ENCODE peak calls at places on chromosomes 11 and 22, in four cellular contexts. I is heart left ventricle, B is prostate gland, Y is transverse colon. R is an unnamed sample.

GRCh38 chr22:31347251-31348008 is 1.3 kb upstream of the PATZ1 start:
- DNase-seq in I (peak), B (peak), Y (peak), R (no peak)

GRCh38 chr11:16154715-16155396 is 201.5 kb downstream of the SOX6 start:
- DNase-seq in I (no peak), B (no peak), Y (no peak), R (no peak)

GRCh38 chr11:95231881-95232605 is 1.0 kb upstream of the SESN3 start:
- DNase-seq in I (peak), B (peak), Y (peak), R (no peak)

GRCh38 chr11:106585061-106585460 is 433.2 kb downstream of the GUCY1A2 start:
- DNase-seq in I (no peak), B (no peak), Y (no peak), R (no peak)

GRCh38 chr11:125464266-125464662 is 31.8 kb downstream of the FEZ1 start:
- DNase-seq in I (no peak), B (no peak), Y (no peak), R (no peak)

GRCh38 chr11:133388975-133389568 is 143.2 kb downstream of the OPCML start:
- DNase-seq in I (no peak), B (no peak), Y (no peak), R (no peak)

GRCh38 chr22:37848587-37849088 is 581 bp upstream of the EIF3L start:
- DNase-seq in I (no peak), B (no peak), Y (no peak), R (no peak)

GRCh38 chr22:19456541-19456940 is 9.0 kb upstream of the C22orf39 start:
- DNase-seq in I (no peak), B (no peak), Y (no peak), R (no peak)

GRCh38 chr11:72456651-72457050 is 22.3 kb upstream of the CLPB start:
- DNase-seq in I (no peak), B (no peak), Y (no peak), R (no peak)

GRCh38 chr11:124900464-124900863 is 2.8 kb upstream of the ROBO4 start:
- DNase-seq in I (no peak), B (no peak), Y (no peak), R (peak)

GRCh38 chr11:47437746-47438418 is 11.1 kb downstream of the RAPSN start:
- DNase-seq in I (no peak), B (no peak), Y (peak), R (no peak)

GRCh38 chr22:27311666-27312566 is 489.6 kb downstream of the MN1 start:
- DNase-seq in I (no peak), B (no peak), Y (peak), R (no peak)

GRCh38 chr11:111932605-111932938 is 4.6 kb upstream of the DIXDC1 start:
- DNase-seq in I (no peak), B (no peak), Y (no peak), R (no peak)

GRCh38 chr11:60316317-60316716 is 10.7 kb upstream of the MS4A6E start:
- DNase-seq in I (no peak), B (no peak), Y (no peak), R (no peak)

GRCh38 chr11:106461839-106462545 is 384.5 kb downstream of the AASDHPPT start:
- DNase-seq in I (no peak), B (no peak), Y (no peak), R (no peak)

GRCh38 chr11:69464621-69464960 is 16.9 kb upstream of the LINC01488 start:
- DNase-seq in I (no peak), B (no peak), Y (peak), R (no peak)

GRCh38 chr11:69799582-69799981 is 19.6 kb downstream of the FGF3 start:
- DNase-seq in I (no peak), B (no peak), Y (no peak), R (no peak)

GRCh38 chr22:17910561-17911311 is 113.6 kb downstream of the MICAL3 start:
- DNase-seq in I (peak), B (peak), Y (peak), R (peak)

GRCh38 chr11:57426439-57426753 is 525 bp downstream of the SLC43A3 start:
- DNase-seq in I (no peak), B (no peak), Y (no peak), R (no peak)

GRCh38 chr11:57424802-57425564 is 1.9 kb downstream of the SLC43A3 start:
- DNase-seq in I (peak), B (peak), Y (peak), R (peak)

GRCh38 chr11:57424137-57424801 is 2.7 kb downstream of the SLC43A3 start:
- DNase-seq in I (no peak), B (no peak), Y (no peak), R (no peak)

GRCh38 chr11:57426754-57427691 is at the start of gene SLC43A3:
- DNase-seq in I (peak), B (peak), Y (peak), R (peak)

DNA sequence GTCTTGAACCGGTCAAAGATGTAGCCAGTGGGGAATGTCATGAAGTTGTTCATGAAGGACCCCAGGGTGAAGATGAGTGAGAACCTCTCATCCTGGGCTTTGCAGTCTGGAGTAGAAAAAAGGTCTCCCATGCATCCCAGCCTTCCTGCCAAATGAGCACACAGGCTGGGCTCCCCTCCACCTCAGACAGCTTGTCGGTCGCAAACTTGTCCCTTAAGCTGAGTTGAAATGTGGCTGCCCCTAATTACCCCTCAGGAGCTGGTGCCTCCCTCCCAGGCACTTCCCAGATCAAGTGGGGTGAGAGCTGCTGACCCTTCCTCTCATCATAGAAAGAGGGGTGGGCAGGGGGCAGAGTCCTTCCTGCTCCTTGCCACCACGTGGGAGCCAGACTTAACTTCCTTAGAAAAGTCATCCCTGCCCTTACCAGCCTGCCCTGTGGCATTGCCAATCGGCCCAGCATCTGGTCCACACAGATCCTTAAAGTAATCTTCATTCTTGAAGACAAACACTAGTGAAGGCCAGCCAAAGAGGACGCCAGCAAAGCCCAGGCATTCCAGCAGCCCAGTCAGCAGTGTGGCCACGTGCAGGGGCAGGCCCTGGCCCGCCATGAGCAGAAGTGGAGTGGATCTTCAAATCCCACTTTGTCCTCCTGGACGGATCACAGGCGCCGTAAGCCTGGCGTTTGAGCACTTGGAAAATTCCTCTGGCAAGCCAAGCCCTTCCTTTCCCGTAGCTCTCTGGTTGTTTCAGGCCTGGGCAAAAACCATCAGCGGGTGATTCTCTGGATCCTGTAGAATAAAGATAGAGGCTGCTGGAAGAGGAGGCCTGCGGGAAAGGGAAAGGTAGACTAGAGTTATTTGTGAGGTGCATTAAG is 1.1 kb downstream of the SLC43A3 start:
- DNase-seq in I (peak), B (peak), Y (peak), R (no peak)
- TF ChIP-seq POLR2A in I (no peak), B (no peak), Y (no peak), R (no peak)

DNA sequence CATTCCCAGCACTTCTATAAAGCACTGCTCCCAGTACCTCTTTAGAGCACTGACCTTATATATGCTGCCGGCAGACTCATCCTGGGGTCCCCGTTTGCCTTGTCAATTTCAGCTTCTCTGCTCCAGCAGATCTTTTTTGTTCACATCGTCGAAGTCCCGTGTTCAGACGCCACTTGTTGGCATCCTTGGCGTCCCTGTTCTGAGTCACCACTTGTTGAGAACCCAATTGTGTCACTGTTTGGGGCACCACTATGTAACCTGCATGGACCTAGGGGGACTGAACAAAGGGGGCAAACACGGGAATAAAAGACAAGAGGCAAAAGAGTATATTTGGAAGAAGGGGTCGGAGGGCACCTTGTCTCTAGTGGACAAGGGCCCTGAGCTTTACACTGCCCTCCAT is 25.5 kb downstream of the OR10A6 start:
- DNase-seq in I (no peak), B (no peak), Y (no peak), R (no peak)
- TF ChIP-seq POLR2A in I (no peak), B (no peak), Y (no peak), R (no peak)

GRCh38 chr11:83024270-83024854 is 47.3 kb downstream of the RAB30 start:
- DNase-seq in I (no peak), B (no peak), Y (peak), R (no peak)
- TF ChIP-seq POLR2A in I (no peak), B (no peak), Y (no peak), R (no peak)

DNA sequence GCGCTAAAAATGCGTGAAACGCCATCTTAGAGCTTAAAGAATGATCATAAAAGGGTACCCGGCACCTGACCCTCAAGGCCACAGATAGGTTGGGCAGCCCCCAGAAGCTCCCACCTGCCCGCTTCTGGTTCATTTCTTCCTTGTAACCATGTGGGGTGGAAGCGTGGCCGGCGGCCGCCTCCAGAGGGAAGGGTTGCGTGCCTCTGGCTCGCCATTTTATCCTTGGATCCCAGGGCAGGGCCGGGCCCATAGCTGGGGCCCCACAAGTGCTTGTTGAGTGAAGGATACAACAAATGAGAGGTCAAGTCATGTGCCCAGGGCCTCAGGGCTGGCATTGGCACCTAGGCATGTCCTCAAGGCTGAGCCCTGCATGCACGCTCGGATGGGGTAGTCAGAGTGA is 5.9 kb downstream of the PCNX3 start:
- DNase-seq in I (no peak), B (no peak), Y (no peak), R (no peak)
- TF ChIP-seq POLR2A in I (no peak), B (no peak), Y (no peak), R (no peak)

DNA sequence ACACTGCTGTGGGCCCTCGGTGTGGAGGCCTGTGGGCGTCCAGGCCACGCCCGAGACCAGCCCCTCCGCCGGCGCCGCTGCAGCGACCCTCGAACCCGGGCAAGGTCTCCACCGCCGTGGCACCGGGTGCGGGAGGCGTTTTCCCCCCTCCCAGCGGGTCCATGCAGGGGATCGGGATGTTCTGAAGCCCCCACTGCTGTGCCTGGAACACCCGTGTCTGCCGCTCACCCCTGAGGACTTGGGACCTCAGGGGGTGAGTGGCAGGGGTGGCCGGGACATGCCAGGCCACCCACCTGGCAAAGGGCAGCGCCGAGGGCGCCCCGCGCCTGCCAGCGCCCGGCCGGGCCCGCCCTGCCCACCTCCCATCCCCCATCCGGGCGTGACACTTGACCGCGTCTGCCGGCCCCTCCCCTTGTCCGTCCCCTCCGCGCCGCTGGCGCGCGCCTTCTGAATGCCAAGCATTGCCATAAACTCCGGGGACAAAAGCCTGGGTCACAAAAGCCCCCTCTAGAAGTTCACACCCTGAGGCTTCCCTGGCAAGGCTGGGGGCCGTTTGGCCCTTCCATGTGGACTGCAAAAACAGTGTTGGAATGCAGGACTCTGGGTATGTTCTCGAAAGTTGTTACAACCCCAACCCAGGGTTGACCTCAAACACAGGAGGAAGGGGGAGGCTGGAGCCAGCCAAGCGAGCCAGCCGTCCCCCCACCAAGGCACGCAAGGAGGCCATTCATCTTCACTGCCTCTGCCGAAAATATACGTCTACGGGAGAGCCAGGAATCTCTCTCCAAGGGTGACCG is 819 bp upstream of the KCNQ1OT1 start:
- DNase-seq in I (peak), B (peak), Y (peak), R (peak)
- TF ChIP-seq POLR2A in I (no peak), B (peak), Y (peak), R (no peak)

DNA sequence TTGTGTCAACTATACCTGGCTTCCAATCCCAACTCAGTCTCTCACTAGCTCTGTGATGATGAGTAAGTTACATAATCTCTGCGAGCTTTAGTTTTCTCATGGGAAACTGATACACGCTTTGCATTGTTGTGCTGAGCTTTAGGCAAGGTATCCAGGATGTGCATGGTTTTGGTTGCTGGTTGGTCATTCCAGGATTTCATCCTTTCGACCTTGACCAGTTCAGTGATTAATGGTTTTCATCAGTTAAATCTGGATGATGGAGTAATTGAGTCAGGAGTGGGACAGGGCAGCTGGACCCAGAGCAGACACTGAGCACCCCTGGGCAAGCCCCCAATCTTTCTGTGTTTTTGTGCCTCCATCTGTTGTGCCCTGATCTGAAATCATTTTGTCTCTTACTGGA is 417.3 kb upstream of the CADM1 start:
- DNase-seq in I (no peak), B (no peak), Y (no peak), R (no peak)
- TF ChIP-seq POLR2A in I (no peak), B (no peak), Y (no peak), R (no peak)

DNA sequence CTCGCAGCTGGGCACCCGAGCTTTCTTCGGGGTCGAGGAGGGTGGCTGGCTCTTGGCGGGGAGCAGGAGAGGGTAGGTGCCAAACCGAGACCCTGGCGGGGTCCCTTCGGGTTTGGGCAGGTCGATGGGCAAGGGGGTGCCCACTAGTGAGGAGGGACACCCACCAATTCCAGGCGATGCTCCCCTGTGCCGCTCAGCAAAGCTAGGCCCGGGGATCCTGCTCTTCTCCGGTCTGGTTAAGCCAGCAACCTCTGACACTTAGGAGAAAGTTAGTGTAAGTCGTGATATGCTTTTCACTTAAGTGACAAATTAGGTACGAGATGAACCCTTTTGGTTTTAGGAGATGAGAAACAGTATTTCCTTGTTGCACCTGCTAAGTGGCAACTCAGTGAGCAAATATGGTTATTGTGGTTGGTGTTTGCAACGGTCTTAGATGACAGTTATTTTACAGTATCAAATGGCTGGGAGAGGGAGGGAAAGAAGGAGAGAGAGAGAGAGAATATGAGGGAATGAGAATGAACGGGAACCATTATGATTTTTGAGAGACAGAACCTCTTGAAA is 565 bp downstream of the NUCB2 start:
- DNase-seq in I (no peak), B (peak), Y (no peak), R (no peak)
- TF ChIP-seq POLR2A in I (no peak), B (no peak), Y (no peak), R (no peak)

GRCh38 chr11:100003985-100004384 is 683.1 kb upstream of the ARHGAP42 start:
- DNase-seq in I (no peak), B (no peak), Y (no peak), R (no peak)
- TF ChIP-seq POLR2A in I (no peak), B (no peak), Y (no peak), R (no peak)

DNA sequence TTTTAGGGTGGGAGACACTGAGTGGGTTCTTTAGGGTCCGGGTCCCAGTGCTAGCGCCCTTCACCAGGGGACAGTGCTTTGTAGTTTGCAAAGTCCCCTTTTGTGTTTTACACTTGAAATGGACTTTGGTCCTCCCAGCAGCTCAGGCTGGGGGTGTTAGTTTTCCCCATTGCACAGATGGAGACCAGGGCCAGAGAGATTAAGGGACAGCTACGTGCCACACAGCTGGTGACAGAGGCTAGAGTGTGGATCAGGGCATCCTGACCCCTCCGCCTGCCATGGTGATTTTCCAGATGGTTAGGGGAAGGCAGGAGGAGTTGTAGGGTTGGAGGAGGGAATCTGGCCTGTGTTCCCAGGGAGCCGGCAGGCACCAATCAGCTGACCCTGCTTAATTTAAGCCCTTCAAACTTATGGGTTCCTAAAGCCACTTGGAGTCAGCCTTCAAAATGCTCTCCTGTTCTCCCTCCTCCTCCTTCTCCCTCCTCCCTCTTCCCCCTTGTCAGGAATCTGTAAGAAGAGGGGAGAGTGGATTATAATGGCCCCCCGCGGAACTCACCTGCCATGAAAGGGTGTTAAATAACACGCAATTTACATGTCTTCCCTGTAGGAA is 22.5 kb upstream of the MPPED1 start:
- DNase-seq in I (no peak), B (no peak), Y (no peak), R (no peak)
- TF ChIP-seq POLR2A in I (no peak), B (no peak), Y (no peak), R (no peak)

R was measured in H54.